ENCODE peak calls at places on chromosomes 7 and 10, in six cellular contexts. D, I, Z, W, S and K are unnamed samples.

GRCh38 chr10:115727114-115727513 is 545.9 kb downstream of the GFRA1 start:
- DNase-seq in D (no peak), I (no peak), Z (no peak), W (no peak), S (no peak), K (no peak)

GRCh38 chr7:5231116-5231515 is 41.1 kb downstream of the WIPI2 start:
- DNase-seq in D (no peak), I (no peak), Z (no peak), W (no peak), S (no peak), K (no peak)

GRCh38 chr7:2017483-2017891 is 215.3 kb downstream of the MAD1L1 start:
- DNase-seq in D (no peak), I (no peak), Z (no peak), W (no peak), S (no peak), K (no peak)

GRCh38 chr7:155257482-155258232 is 40.0 kb upstream of the INSIG1 start:
- DNase-seq in D (no peak), I (no peak), Z (peak; percentile 86), W (no peak), S (peak; percentile 96), K (no peak)

GRCh38 chr7:26318921-26319320 is 27.3 kb downstream of the SNX10 start:
- DNase-seq in D (no peak), I (no peak), Z (no peak), W (no peak), S (no peak), K (peak; percentile 57)

GRCh38 chr10:49634053-49634660 is 20.3 kb downstream of the CHAT start:
- DNase-seq in D (peak; percentile 1), I (no peak), Z (no peak), W (no peak), S (no peak), K (no peak)

GRCh38 chr7:101239951-101240220 is 2.3 kb upstream of the CLDN15 start:
- DNase-seq in D (no peak), I (no peak), Z (no peak), W (no peak), S (no peak), K (no peak)

GRCh38 chr10:14244147-14244546 is 86.6 kb downstream of the FRMD4A start:
- DNase-seq in D (peak; percentile 57), I (no peak), Z (no peak), W (no peak), S (peak; percentile 70), K (no peak)

GRCh38 chr10:89589091-89589725 is 53.8 kb upstream of the SLC16A12 start:
- DNase-seq in D (no peak), I (no peak), Z (no peak), W (no peak), S (no peak), K (peak; percentile 95)

GRCh38 chr7:27944626-27945025 is 204.7 kb downstream of the TAX1BP1 start:
- DNase-seq in D (no peak), I (no peak), Z (no peak), W (no peak), S (no peak), K (peak; percentile 84)

GRCh38 chr7:123533553-123533917 is 860 bp downstream of the IQUB start:
- DNase-seq in D (no peak), I (no peak), Z (no peak), W (no peak), S (no peak), K (no peak)

GRCh38 chr7:102468416-102469350 is 3.9 kb downstream of the LRWD1 start:
- DNase-seq in D (no peak), I (no peak), Z (no peak), W (no peak), S (no peak), K (no peak)

GRCh38 chr7:816751-817671 is 15.3 kb upstream of the SUN1 start:
- DNase-seq in D (peak; percentile 43), I (no peak), Z (no peak), W (no peak), S (peak; percentile 62), K (no peak)

GRCh38 chr7:27745064-27745583 is 5.2 kb downstream of the TAX1BP1 start:
- DNase-seq in D (no peak), I (no peak), Z (no peak), W (no peak), S (peak; percentile 84), K (peak; percentile 15)

GRCh38 chr10:116306847-116307246 is 17.4 kb upstream of the CCDC172 start:
- DNase-seq in D (no peak), I (no peak), Z (no peak), W (no peak), S (no peak), K (no peak)

GRCh38 chr10:44975487-44976331 is 2.9 kb downstream of the DEPP1 start:
- DNase-seq in D (no peak), I (no peak), Z (no peak), W (no peak), S (peak; percentile 95), K (no peak)

GRCh38 chr10:14173706-14174594 is 156.8 kb downstream of the FRMD4A start:
- DNase-seq in D (peak; percentile 27), I (no peak), Z (no peak), W (no peak), S (peak; percentile 32), K (no peak)

GRCh38 chr7:128885370-128886187 is 22.9 kb downstream of the ATP6V1F start:
- DNase-seq in D (no peak), I (no peak), Z (no peak), W (no peak), S (no peak), K (no peak)

GRCh38 chr10:129021597-129022304 is 445.3 kb upstream of the MGMT start:
- DNase-seq in D (peak; percentile 57), I (no peak), Z (no peak), W (no peak), S (no peak), K (no peak)

GRCh38 chr7:103972779-103973434 is 16.6 kb downstream of the RELN start:
- DNase-seq in D (no peak), I (no peak), Z (no peak), W (no peak), S (no peak), K (no peak)

GRCh38 chr7:140475747-140476333 is 3.5 kb downstream of the MKRN1 start:
- DNase-seq in D (no peak), I (peak; percentile 20), Z (no peak), W (peak; percentile 40), S (peak; percentile 65), K (no peak)

GRCh38 chr7:152669758-152670157 is 6.2 kb downstream of the XRCC2 start:
- DNase-seq in D (no peak), I (no peak), Z (no peak), W (no peak), S (no peak), K (no peak)

GRCh38 chr10:118259288-118259906 is 82.7 kb downstream of the FAM204A start:
- DNase-seq in D (peak; percentile 73), I (no peak), Z (no peak), W (no peak), S (peak; percentile 12), K (peak; percentile 32)

GRCh38 chr7:1854521-1855395 is 184.7 kb downstream of the ELFN1 start:
- DNase-seq in D (peak; percentile 10), I (no peak), Z (no peak), W (no peak), S (no peak), K (no peak)

GRCh38 chr10:132123606-132124005 is 57.9 kb downstream of the JAKMIP3 start:
- DNase-seq in D (no peak), I (no peak), Z (no peak), W (no peak), S (no peak), K (no peak)

GRCh38 chr10:3811331-3811870 is 26.4 kb upstream of the KLF6 start:
- DNase-seq in D (no peak), I (no peak), Z (peak; percentile 61), W (no peak), S (peak; percentile 76), K (no peak)

GRCh38 chr10:130686680-130687300 is 550.6 kb downstream of the GLRX3 start:
- DNase-seq in D (no peak), I (no peak), Z (no peak), W (no peak), S (peak; percentile 2), K (no peak)

GRCh38 chr7:50679218-50680007 is 103.3 kb downstream of the GRB10 start:
- DNase-seq in D (no peak), I (no peak), Z (peak; percentile 39), W (no peak), S (peak; percentile 70), K (peak; percentile 43)

GRCh38 chr7:33495207-33495606 is 365.8 kb downstream of the BBS9 start:
- DNase-seq in D (no peak), I (no peak), Z (no peak), W (no peak), S (peak; percentile 46), K (no peak)

GRCh38 chr10:25629333-25629732 is 304.7 kb upstream of the MYO3A start:
- DNase-seq in D (no peak), I (no peak), Z (no peak), W (no peak), S (no peak), K (no peak)

GRCh38 chr7:98321301-98321700 is 39.8 kb downstream of the BRI3 start:
- DNase-seq in D (no peak), I (no peak), Z (no peak), W (no peak), S (no peak), K (no peak)

GRCh38 chr7:158489462-158490155 is 98.0 kb downstream of the PTPRN2 start:
- DNase-seq in D (no peak), I (no peak), Z (no peak), W (no peak), S (no peak), K (no peak)

GRCh38 chr10:48759113-48759901 is 74.6 kb downstream of the WDFY4 start:
- DNase-seq in D (no peak), I (no peak), Z (no peak), W (no peak), S (no peak), K (no peak)